ENCODE peak calls at places on chromosomes 11 and 22, in four cellular contexts. One of them, this sample, is unnamed.
A peak's percentile ranks its signal among the peaks of the same experiment; 100 is the strongest.

GRCh38 chr11:77636738-77637344 is 753 bp downstream of the CLNS1A start:
- DNase-seq in neuronal stem cell: no peak
- DNase-seq in Peyer's patch: no peak
- DNase-seq in activated CD8-positive, alpha-beta memory T cell treated with anti-CD3 and anti-CD28 coated beads, Interleukin-2, amount 50 U/mL, for 4 hours: no peak
- DNase-seq in this sample: no peak

GRCh38 chr11:75593337-75593915 is 31.4 kb downstream of the SERPINH1 start:
- DNase-seq in neuronal stem cell: no peak
- DNase-seq in Peyer's patch: no peak
- DNase-seq in activated CD8-positive, alpha-beta memory T cell treated with anti-CD3 and anti-CD28 coated beads, Interleukin-2, amount 50 U/mL, for 4 hours: no peak
- DNase-seq in this sample: peak; percentile 71

GRCh38 chr22:35540600-35541253 is at the start of gene RASD2:
- DNase-seq in neuronal stem cell: no peak
- DNase-seq in Peyer's patch: peak; percentile 63
- DNase-seq in activated CD8-positive, alpha-beta memory T cell treated with anti-CD3 and anti-CD28 coated beads, Interleukin-2, amount 50 U/mL, for 4 hours: no peak
- DNase-seq in this sample: peak; percentile 33

GRCh38 chr11:65440831-65441499 is 18.4 kb downstream of the NEAT1 start:
- DNase-seq in neuronal stem cell: no peak
- DNase-seq in Peyer's patch: no peak
- DNase-seq in activated CD8-positive, alpha-beta memory T cell treated with anti-CD3 and anti-CD28 coated beads, Interleukin-2, amount 50 U/mL, for 4 hours: peak; percentile 8
- DNase-seq in this sample: no peak

GRCh38 chr11:64064374-64065140 is 28.8 kb downstream of the FLRT1 start:
- DNase-seq in neuronal stem cell: no peak
- DNase-seq in Peyer's patch: no peak
- DNase-seq in activated CD8-positive, alpha-beta memory T cell treated with anti-CD3 and anti-CD28 coated beads, Interleukin-2, amount 50 U/mL, for 4 hours: no peak
- DNase-seq in this sample: no peak

GRCh38 chr11:44852159-44852707 is 98.5 kb downstream of the TP53I11 start:
- DNase-seq in neuronal stem cell: no peak
- DNase-seq in Peyer's patch: no peak
- DNase-seq in activated CD8-positive, alpha-beta memory T cell treated with anti-CD3 and anti-CD28 coated beads, Interleukin-2, amount 50 U/mL, for 4 hours: no peak
- DNase-seq in this sample: no peak

GRCh38 chr11:96680515-96680914 is 290.7 kb downstream of the JRKL start:
- DNase-seq in neuronal stem cell: no peak
- DNase-seq in Peyer's patch: no peak
- DNase-seq in activated CD8-positive, alpha-beta memory T cell treated with anti-CD3 and anti-CD28 coated beads, Interleukin-2, amount 50 U/mL, for 4 hours: no peak
- DNase-seq in this sample: no peak

GRCh38 chr11:120244966-120245365 is 5.0 kb downstream of the POU2F3 start:
- DNase-seq in neuronal stem cell: no peak
- DNase-seq in Peyer's patch: no peak
- DNase-seq in activated CD8-positive, alpha-beta memory T cell treated with anti-CD3 and anti-CD28 coated beads, Interleukin-2, amount 50 U/mL, for 4 hours: no peak
- DNase-seq in this sample: no peak

GRCh38 chr11:63375434-63375833 is 5.8 kb downstream of the SLC22A9 start:
- DNase-seq in neuronal stem cell: no peak
- DNase-seq in Peyer's patch: no peak
- DNase-seq in activated CD8-positive, alpha-beta memory T cell treated with anti-CD3 and anti-CD28 coated beads, Interleukin-2, amount 50 U/mL, for 4 hours: no peak
- DNase-seq in this sample: no peak

GRCh38 chr11:128411149-128411548 is 176.2 kb downstream of the ETS1 start:
- DNase-seq in neuronal stem cell: no peak
- DNase-seq in Peyer's patch: no peak
- DNase-seq in activated CD8-positive, alpha-beta memory T cell treated with anti-CD3 and anti-CD28 coated beads, Interleukin-2, amount 50 U/mL, for 4 hours: no peak
- DNase-seq in this sample: no peak

GRCh38 chr22:30205281-30206115 is 41.1 kb downstream of the LIF start:
- DNase-seq in neuronal stem cell: no peak
- DNase-seq in Peyer's patch: no peak
- DNase-seq in activated CD8-positive, alpha-beta memory T cell treated with anti-CD3 and anti-CD28 coated beads, Interleukin-2, amount 50 U/mL, for 4 hours: no peak
- DNase-seq in this sample: no peak

GRCh38 chr11:9601876-9602199 is 28.4 kb downstream of the WEE1 start:
- DNase-seq in neuronal stem cell: no peak
- DNase-seq in Peyer's patch: no peak
- DNase-seq in activated CD8-positive, alpha-beta memory T cell treated with anti-CD3 and anti-CD28 coated beads, Interleukin-2, amount 50 U/mL, for 4 hours: no peak
- DNase-seq in this sample: no peak